ENCODE peak calls at places on chromosome 1, in seven cellular contexts. H is ACHN, W is LoVo, M is GM04503, U is DMS 273 treated with DMSO at 0.1 percent for 48 hours, P is T follicular helper cell, O is GDM1. B is an unnamed sample.

GRCh38 chr1:43235040-43235439 is 34.7 kb upstream of the TMEM125 start:
- DNase-seq in H (no peak), W (no peak), M (no peak), U (no peak), P (no peak), O (no peak), B (no peak)

GRCh38 chr1:1551524-1552262 is 11.3 kb upstream of the TMEM240 start:
- DNase-seq in H (no peak), W (no peak), M (no peak), U (no peak), P (no peak), O (no peak), B (no peak)

GRCh38 chr1:54937469-54937868 is 43.0 kb upstream of the TMEM61 start:
- DNase-seq in H (peak), W (no peak), M (no peak), U (no peak), P (no peak), O (no peak), B (no peak)

GRCh38 chr1:214753236-214753852 is 150.3 kb downstream of the CENPF start:
- DNase-seq in H (no peak), W (no peak), M (no peak), U (no peak), P (no peak), O (no peak), B (no peak)

GRCh38 chr1:176183618-176184017 is 23.5 kb downstream of the COP1 start:
- DNase-seq in H (no peak), W (no peak), M (no peak), U (no peak), P (no peak), O (no peak), B (no peak)

GRCh38 chr1:119316870-119317416 is 51.6 kb upstream of the HAO2 start:
- DNase-seq in H (no peak), W (no peak), M (no peak), U (no peak), P (no peak), O (no peak), B (no peak)

GRCh38 chr1:111937147-111937725 is 52.2 kb downstream of the KCND3 start:
- DNase-seq in H (no peak), W (no peak), M (no peak), U (no peak), P (no peak), O (no peak), B (no peak)

GRCh38 chr1:119279441-119280415 is 88.9 kb upstream of the HAO2 start:
- DNase-seq in H (peak), W (peak), M (peak), U (no peak), P (no peak), O (no peak), B (no peak)

GRCh38 chr1:21874778-21875547 is 62.1 kb downstream of the HSPG2 start:
- DNase-seq in H (no peak), W (no peak), M (no peak), U (no peak), P (no peak), O (no peak), B (peak)

GRCh38 chr1:151165281-151165737 is 393 bp downstream of the LYSMD1 start:
- DNase-seq in H (peak), W (no peak), M (no peak), U (peak), P (no peak), O (no peak), B (peak)

GRCh38 chr1:28893403-28894102 is 20.8 kb upstream of the EPB41 start:
- DNase-seq in H (peak), W (no peak), M (peak), U (no peak), P (no peak), O (no peak), B (no peak)

GRCh38 chr1:206911064-206911663 is 10.6 kb downstream of the FCMR start:
- DNase-seq in H (peak), W (peak), M (no peak), U (no peak), P (no peak), O (no peak), B (peak)